ENCODE peak calls at places on chromosomes 6 and 20, in seven cellular contexts. One of them, this sample, is unnamed.

GRCh38 chr20:3174442-3175263 is 1.3 kb upstream of the LZTS3 start:
- DNase-seq in tibial artery: no peak
- DNase-seq in body of pancreas: no peak
- DNase-seq in CD8-positive, alpha-beta T cell: no peak
- DNase-seq in trophoblast cell: peak; percentile 38
- DNase-seq in mucosa of descending colon: no peak
- DNase-seq in heart left ventricle: no peak
- DNase-seq in this sample: peak; percentile 67

GRCh38 chr6:157755752-157756411 is 67.2 kb upstream of the SNX9 start:
- DNase-seq in heart left ventricle: no peak
- DNase-seq in tibial artery: no peak
- DNase-seq in body of pancreas: no peak
- DNase-seq in mucosa of descending colon: no peak
- DNase-seq in trophoblast cell: no peak
- DNase-seq in CD8-positive, alpha-beta T cell: no peak
- DNase-seq in this sample: no peak

GRCh38 chr6:153852481-153852880 is 186.6 kb upstream of the OPRM1 start:
- DNase-seq in tibial artery: no peak
- DNase-seq in CD8-positive, alpha-beta T cell: no peak
- DNase-seq in body of pancreas: peak; percentile 52
- DNase-seq in heart left ventricle: no peak
- DNase-seq in mucosa of descending colon: no peak
- DNase-seq in trophoblast cell: no peak
- DNase-seq in this sample: no peak

GRCh38 chr6:93919365-93919764 is 500.0 kb upstream of the EPHA7 start:
- DNase-seq in heart left ventricle: no peak
- DNase-seq in mucosa of descending colon: no peak
- DNase-seq in tibial artery: no peak
- DNase-seq in CD8-positive, alpha-beta T cell: no peak
- DNase-seq in body of pancreas: no peak
- DNase-seq in trophoblast cell: no peak
- DNase-seq in this sample: no peak

GRCh38 chr20:11833825-11834224 is 83.9 kb upstream of the BTBD3 start:
- DNase-seq in CD8-positive, alpha-beta T cell: no peak
- DNase-seq in mucosa of descending colon: no peak
- DNase-seq in body of pancreas: no peak
- DNase-seq in trophoblast cell: no peak
- DNase-seq in heart left ventricle: no peak
- DNase-seq in tibial artery: no peak
- DNase-seq in this sample: no peak

GRCh38 chr6:101000334-101000733 is 119.2 kb upstream of the ASCC3 start:
- DNase-seq in tibial artery: no peak
- DNase-seq in heart left ventricle: no peak
- DNase-seq in trophoblast cell: no peak
- DNase-seq in body of pancreas: no peak
- DNase-seq in mucosa of descending colon: no peak
- DNase-seq in CD8-positive, alpha-beta T cell: no peak
- DNase-seq in this sample: no peak

GRCh38 chr20:18588554-18589043 is 745 bp downstream of the DTD1 start:
- DNase-seq in body of pancreas: no peak
- DNase-seq in mucosa of descending colon: no peak
- DNase-seq in heart left ventricle: no peak
- DNase-seq in CD8-positive, alpha-beta T cell: no peak
- DNase-seq in trophoblast cell: no peak
- DNase-seq in tibial artery: no peak
- DNase-seq in this sample: no peak

GRCh38 chr6:5468586-5468985 is 207.3 kb downstream of the FARS2 start:
- DNase-seq in trophoblast cell: no peak
- DNase-seq in mucosa of descending colon: no peak
- DNase-seq in body of pancreas: no peak
- DNase-seq in tibial artery: no peak
- DNase-seq in heart left ventricle: no peak
- DNase-seq in CD8-positive, alpha-beta T cell: no peak
- DNase-seq in this sample: peak; percentile 16

GRCh38 chr6:139778688-139779087 is 404.2 kb upstream of the CITED2 start:
- DNase-seq in body of pancreas: no peak
- DNase-seq in mucosa of descending colon: no peak
- DNase-seq in heart left ventricle: no peak
- DNase-seq in tibial artery: no peak
- DNase-seq in CD8-positive, alpha-beta T cell: no peak
- DNase-seq in trophoblast cell: no peak
- DNase-seq in this sample: peak; percentile 53

GRCh38 chr6:3314621-3315020 is 55.9 kb downstream of the PSMG4 start:
- DNase-seq in mucosa of descending colon: no peak
- DNase-seq in tibial artery: peak; percentile 16
- DNase-seq in heart left ventricle: no peak
- DNase-seq in body of pancreas: no peak
- DNase-seq in trophoblast cell: no peak
- DNase-seq in CD8-positive, alpha-beta T cell: no peak
- DNase-seq in this sample: no peak

GRCh38 chr20:25248501-25249172 is 752 bp downstream of the PYGB start:
- DNase-seq in trophoblast cell: no peak
- DNase-seq in mucosa of descending colon: no peak
- DNase-seq in body of pancreas: peak; percentile 41
- DNase-seq in heart left ventricle: no peak
- DNase-seq in tibial artery: peak; percentile 73
- DNase-seq in CD8-positive, alpha-beta T cell: no peak
- DNase-seq in this sample: peak; percentile 66

GRCh38 chr6:7630792-7631191 is 40.8 kb downstream of the SNRNP48 start:
- DNase-seq in heart left ventricle: no peak
- DNase-seq in tibial artery: no peak
- DNase-seq in CD8-positive, alpha-beta T cell: no peak
- DNase-seq in trophoblast cell: no peak
- DNase-seq in mucosa of descending colon: no peak
- DNase-seq in body of pancreas: no peak
- DNase-seq in this sample: no peak

GRCh38 chr6:56004421-56004820 is 129.0 kb upstream of the BMP5 start:
- DNase-seq in body of pancreas: no peak
- DNase-seq in CD8-positive, alpha-beta T cell: no peak
- DNase-seq in heart left ventricle: no peak
- DNase-seq in tibial artery: no peak
- DNase-seq in trophoblast cell: no peak
- DNase-seq in mucosa of descending colon: no peak
- DNase-seq in this sample: no peak

GRCh38 chr6:119929121-119929520 is 579.6 kb upstream of the MAN1A1 start:
- DNase-seq in trophoblast cell: no peak
- DNase-seq in CD8-positive, alpha-beta T cell: no peak
- DNase-seq in tibial artery: no peak
- DNase-seq in body of pancreas: no peak
- DNase-seq in heart left ventricle: no peak
- DNase-seq in mucosa of descending colon: no peak
- DNase-seq in this sample: no peak

GRCh38 chr20:2838847-2839671 is 1.4 kb downstream of the PCED1A start:
- DNase-seq in trophoblast cell: no peak
- DNase-seq in CD8-positive, alpha-beta T cell: no peak
- DNase-seq in mucosa of descending colon: no peak
- DNase-seq in body of pancreas: no peak
- DNase-seq in heart left ventricle: no peak
- DNase-seq in tibial artery: no peak
- DNase-seq in this sample: no peak

GRCh38 chr20:49276895-49277785 is 717 bp downstream of the ZNFX1 start:
- DNase-seq in heart left ventricle: peak; percentile 70
- DNase-seq in CD8-positive, alpha-beta T cell: peak; percentile 20
- DNase-seq in tibial artery: peak; percentile 77
- DNase-seq in mucosa of descending colon: peak; percentile 76
- DNase-seq in body of pancreas: peak; percentile 43
- DNase-seq in trophoblast cell: no peak
- DNase-seq in this sample: peak; percentile 8

GRCh38 chr6:8193541-8193940 is 91.2 kb upstream of the EEF1E1 start:
- DNase-seq in mucosa of descending colon: no peak
- DNase-seq in tibial artery: no peak
- DNase-seq in trophoblast cell: peak; percentile 17
- DNase-seq in CD8-positive, alpha-beta T cell: no peak
- DNase-seq in heart left ventricle: no peak
- DNase-seq in body of pancreas: no peak
- DNase-seq in this sample: no peak

GRCh38 chr20:5908981-5909380 is 41.4 kb downstream of the TRMT6 start:
- DNase-seq in heart left ventricle: no peak
- DNase-seq in tibial artery: no peak
- DNase-seq in CD8-positive, alpha-beta T cell: no peak
- DNase-seq in mucosa of descending colon: no peak
- DNase-seq in trophoblast cell: no peak
- DNase-seq in body of pancreas: no peak
- DNase-seq in this sample: no peak

GRCh38 chr20:23765578-23765977 is 14.8 kb upstream of the CST1 start:
- DNase-seq in CD8-positive, alpha-beta T cell: no peak
- DNase-seq in mucosa of descending colon: no peak
- DNase-seq in tibial artery: no peak
- DNase-seq in body of pancreas: no peak
- DNase-seq in trophoblast cell: no peak
- DNase-seq in heart left ventricle: no peak
- DNase-seq in this sample: no peak

DNA sequence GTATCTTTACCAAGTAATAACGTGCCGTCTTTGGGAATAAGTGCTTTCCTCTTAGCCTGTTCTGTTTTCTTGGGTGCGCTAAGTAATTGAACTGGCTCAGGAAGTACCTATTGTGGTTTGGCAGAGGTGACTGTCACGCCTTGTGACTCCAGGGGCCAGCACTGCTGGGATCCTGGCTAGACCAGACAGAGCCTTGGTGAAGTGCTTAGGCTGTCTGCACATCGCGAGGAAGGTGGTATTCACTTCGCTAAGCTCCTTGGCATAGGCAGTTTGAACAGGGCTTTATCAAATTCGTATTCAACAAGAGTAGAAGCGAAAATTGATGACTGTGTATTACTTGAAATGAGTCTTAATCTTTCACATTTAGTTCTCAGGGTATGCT is 17.6 kb downstream of the PRDM1 start:
- DNase-seq in tibial artery: no peak
- DNase-seq in mucosa of descending colon: no peak
- DNase-seq in body of pancreas: no peak
- DNase-seq in heart left ventricle: no peak
- DNase-seq in CD8-positive, alpha-beta T cell: no peak
- DNase-seq in trophoblast cell: no peak
- DNase-seq in this sample: no peak
- H3K4me3 ChIP-seq in tibial artery: no peak overlapping the region
- H3K4me3 ChIP-seq in mucosa of descending colon: no peak overlapping the region
- H3K4me3 ChIP-seq in body of pancreas: no peak overlapping the region
- H3K4me3 ChIP-seq in heart left ventricle: peak overlapping the region; percentile 8
- H3K4me3 ChIP-seq in CD8-positive, alpha-beta T cell: peak overlapping the region; percentile 29
- H3K4me3 ChIP-seq in trophoblast cell: no peak overlapping the region
- H3K4me3 ChIP-seq in this sample: no peak overlapping the region

DNA sequence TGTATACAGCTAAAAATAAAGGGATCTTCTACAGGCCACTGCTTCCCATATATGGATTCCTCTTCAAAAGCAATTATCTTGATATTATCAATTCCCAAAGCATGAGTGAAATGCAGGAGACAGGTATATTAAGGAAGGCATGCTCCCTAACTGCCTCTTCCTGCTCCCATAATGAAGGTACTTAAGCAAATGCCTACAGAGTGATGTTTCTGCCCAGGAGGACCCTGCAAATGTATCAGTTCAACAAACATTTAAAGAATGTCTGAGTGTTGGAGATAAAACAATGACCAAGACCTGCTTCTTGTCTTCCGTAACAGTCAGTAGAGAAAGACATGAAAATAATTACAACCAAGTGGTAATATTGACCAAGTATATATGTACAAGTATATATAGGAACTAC is 4.2 kb downstream of the UBE2J1 start:
- DNase-seq in heart left ventricle: no peak
- DNase-seq in CD8-positive, alpha-beta T cell: no peak
- DNase-seq in trophoblast cell: peak; percentile 82
- DNase-seq in mucosa of descending colon: no peak
- DNase-seq in body of pancreas: no peak
- DNase-seq in tibial artery: no peak
- DNase-seq in this sample: no peak
- H3K4me1 ChIP-seq in heart left ventricle: peaks cover 54% of the 10 kb centered on the region
- H3K4me1 ChIP-seq in CD8-positive, alpha-beta T cell: peaks cover 26% of the 10 kb centered on the region
- H3K4me1 ChIP-seq in trophoblast cell: peaks cover 27% of the 10 kb centered on the region
- H3K4me1 ChIP-seq in mucosa of descending colon: peaks cover 8% of the 10 kb centered on the region
- H3K4me1 ChIP-seq in body of pancreas: peaks cover 58% of the 10 kb centered on the region
- H3K4me1 ChIP-seq in tibial artery: no peaks in the 10 kb centered on the region
- H3K4me1 ChIP-seq in this sample: peaks cover 21% of the 10 kb centered on the region

GRCh38 chr6:1312193-1312443 is 220 bp downstream of the FOXQ1 start:
- DNase-seq in body of pancreas: no peak
- DNase-seq in CD8-positive, alpha-beta T cell: no peak
- DNase-seq in heart left ventricle: no peak
- DNase-seq in tibial artery: no peak
- DNase-seq in trophoblast cell: no peak
- DNase-seq in mucosa of descending colon: no peak
- DNase-seq in this sample: no peak
- H3K4me3 ChIP-seq in body of pancreas: peak overlapping the region; percentile 11
- H3K4me3 ChIP-seq in CD8-positive, alpha-beta T cell: no peak overlapping the region
- H3K4me3 ChIP-seq in heart left ventricle: peak overlapping the region; percentile 31
- H3K4me3 ChIP-seq in tibial artery: peak overlapping the region; percentile 46
- H3K4me3 ChIP-seq in trophoblast cell: peak overlapping the region; percentile 52
- H3K4me3 ChIP-seq in mucosa of descending colon: no peak overlapping the region
- H3K4me3 ChIP-seq in this sample: no peak overlapping the region

GRCh38 chr6:42896178-42896719 is 16.8 kb downstream of the RPL7L1 start:
- DNase-seq in tibial artery: no peak
- DNase-seq in CD8-positive, alpha-beta T cell: no peak
- DNase-seq in body of pancreas: no peak
- DNase-seq in trophoblast cell: no peak
- DNase-seq in mucosa of descending colon: no peak
- DNase-seq in heart left ventricle: no peak
- DNase-seq in this sample: no peak

GRCh38 chr6:42889815-42890214 is 10.4 kb downstream of the RPL7L1 start:
- DNase-seq in mucosa of descending colon: no peak
- DNase-seq in CD8-positive, alpha-beta T cell: no peak
- DNase-seq in heart left ventricle: no peak
- DNase-seq in trophoblast cell: no peak
- DNase-seq in body of pancreas: no peak
- DNase-seq in tibial artery: no peak
- DNase-seq in this sample: no peak

GRCh38 chr6:42890311-42891198 is 11.1 kb downstream of the RPL7L1 start:
- DNase-seq in mucosa of descending colon: peak; percentile 94
- DNase-seq in CD8-positive, alpha-beta T cell: peak; percentile 82
- DNase-seq in body of pancreas: peak; percentile 93
- DNase-seq in heart left ventricle: peak; percentile 94
- DNase-seq in tibial artery: peak; percentile 96
- DNase-seq in trophoblast cell: peak; percentile 80
- DNase-seq in this sample: peak; percentile 92

GRCh38 chr6:42885702-42886101 is 6.3 kb downstream of the RPL7L1 start:
- DNase-seq in body of pancreas: no peak
- DNase-seq in trophoblast cell: no peak
- DNase-seq in heart left ventricle: no peak
- DNase-seq in tibial artery: no peak
- DNase-seq in CD8-positive, alpha-beta T cell: no peak
- DNase-seq in mucosa of descending colon: no peak
- DNase-seq in this sample: no peak

GRCh38 chr6:42891199-42891722 is 11.8 kb downstream of the RPL7L1 start:
- DNase-seq in CD8-positive, alpha-beta T cell: no peak
- DNase-seq in mucosa of descending colon: no peak
- DNase-seq in trophoblast cell: no peak
- DNase-seq in body of pancreas: no peak
- DNase-seq in heart left ventricle: no peak
- DNase-seq in tibial artery: no peak
- DNase-seq in this sample: no peak
- H3K4me1 ChIP-seq in CD8-positive, alpha-beta T cell: peaks cover 10% of the 10 kb centered on the region
- H3K4me1 ChIP-seq in mucosa of descending colon: peaks cover 6% of the 10 kb centered on the region
- H3K4me1 ChIP-seq in trophoblast cell: no peaks in the 10 kb centered on the region
- H3K4me1 ChIP-seq in body of pancreas: peaks cover 10% of the 10 kb centered on the region
- H3K4me1 ChIP-seq in heart left ventricle: peaks cover 11% of the 10 kb centered on the region
- H3K4me1 ChIP-seq in tibial artery: no peaks in the 10 kb centered on the region
- H3K4me1 ChIP-seq in this sample: peaks cover 11% of the 10 kb centered on the region

GRCh38 chr20:13930246-13930645 is 60.2 kb downstream of the SEL1L2 start:
- DNase-seq in tibial artery: no peak
- DNase-seq in mucosa of descending colon: no peak
- DNase-seq in CD8-positive, alpha-beta T cell: no peak
- DNase-seq in body of pancreas: no peak
- DNase-seq in trophoblast cell: no peak
- DNase-seq in heart left ventricle: no peak
- DNase-seq in this sample: no peak
- H3K4me3 ChIP-seq in tibial artery: no peak overlapping the region
- H3K4me3 ChIP-seq in mucosa of descending colon: no peak overlapping the region
- H3K4me3 ChIP-seq in CD8-positive, alpha-beta T cell: no peak overlapping the region
- H3K4me3 ChIP-seq in body of pancreas: no peak overlapping the region
- H3K4me3 ChIP-seq in trophoblast cell: no peak overlapping the region
- H3K4me3 ChIP-seq in heart left ventricle: no peak overlapping the region
- H3K4me3 ChIP-seq in this sample: no peak overlapping the region

GRCh38 chr6:31569861-31570536 is 2.1 kb upstream of the LTA start:
- DNase-seq in heart left ventricle: no peak
- DNase-seq in CD8-positive, alpha-beta T cell: no peak
- DNase-seq in mucosa of descending colon: no peak
- DNase-seq in trophoblast cell: no peak
- DNase-seq in body of pancreas: no peak
- DNase-seq in tibial artery: no peak
- DNase-seq in this sample: no peak
- H3K4me1 ChIP-seq in heart left ventricle: no peaks in the 10 kb centered on the region
- H3K4me1 ChIP-seq in CD8-positive, alpha-beta T cell: peaks cover 71% of the 10 kb centered on the region
- H3K4me1 ChIP-seq in mucosa of descending colon: peaks cover 3% of the 10 kb centered on the region
- H3K4me1 ChIP-seq in trophoblast cell: peaks cover 22% of the 10 kb centered on the region
- H3K4me1 ChIP-seq in body of pancreas: no peaks in the 10 kb centered on the region
- H3K4me1 ChIP-seq in tibial artery: no peaks in the 10 kb centered on the region
- H3K4me1 ChIP-seq in this sample: no peaks in the 10 kb centered on the region